ENCODE peak calls at places on chromosomes 13 and 19, in six cellular contexts. One of them, this sample, is unnamed.
A peak's percentile ranks its signal among the peaks of the same experiment; 100 is the strongest.

GRCh38 chr13:97359181-97360057 is 74.5 kb upstream of the RAP2A start:
- DNase-seq in tibial artery: peak; percentile 48
- DNase-seq in colonic mucosa: peak; percentile 65
- DNase-seq in PC-9: peak; percentile 43
- DNase-seq in GM10248: peak; percentile 37
- DNase-seq in omental fat pad: no peak
- DNase-seq in this sample: no peak

GRCh38 chr13:99314640-99315176 is 7.5 kb upstream of the GPR183 start:
- DNase-seq in tibial artery: no peak
- DNase-seq in colonic mucosa: no peak
- DNase-seq in PC-9: no peak
- DNase-seq in GM10248: no peak
- DNase-seq in omental fat pad: no peak
- DNase-seq in this sample: no peak

GRCh38 chr13:97298816-97299215 is 76.7 kb downstream of the MBNL2 start:
- DNase-seq in tibial artery: no peak
- DNase-seq in colonic mucosa: no peak
- DNase-seq in PC-9: no peak
- DNase-seq in GM10248: no peak
- DNase-seq in omental fat pad: no peak
- DNase-seq in this sample: no peak

GRCh38 chr13:90444232-90444631 is 903.3 kb upstream of the MIR17HG start:
- DNase-seq in tibial artery: no peak
- DNase-seq in colonic mucosa: no peak
- DNase-seq in PC-9: no peak
- DNase-seq in GM10248: no peak
- DNase-seq in omental fat pad: no peak
- DNase-seq in this sample: no peak

GRCh38 chr13:21348771-21349170 is 110.3 kb downstream of the ZDHHC20 start:
- DNase-seq in tibial artery: no peak
- DNase-seq in colonic mucosa: no peak
- DNase-seq in PC-9: no peak
- DNase-seq in GM10248: no peak
- DNase-seq in omental fat pad: no peak
- DNase-seq in this sample: no peak

GRCh38 chr13:88031980-88032562 is 360.9 kb downstream of the SLITRK5 start:
- DNase-seq in tibial artery: no peak
- DNase-seq in colonic mucosa: no peak
- DNase-seq in PC-9: no peak
- DNase-seq in GM10248: no peak
- DNase-seq in omental fat pad: no peak
- DNase-seq in this sample: no peak

GRCh38 chr13:98476538-98476966 is 100.4 kb downstream of the STK24 start:
- DNase-seq in tibial artery: peak; percentile 57
- DNase-seq in colonic mucosa: no peak
- DNase-seq in PC-9: peak; percentile 80
- DNase-seq in GM10248: peak; percentile 92
- DNase-seq in omental fat pad: no peak
- DNase-seq in this sample: peak; percentile 58

GRCh38 chr13:33080962-33081655 is 64.9 kb downstream of the KL start:
- DNase-seq in tibial artery: no peak
- DNase-seq in colonic mucosa: no peak
- DNase-seq in PC-9: no peak
- DNase-seq in GM10248: no peak
- DNase-seq in omental fat pad: no peak
- DNase-seq in this sample: no peak

GRCh38 chr19:19997656-19998268 is 41.5 kb downstream of the ZNF682 start:
- DNase-seq in tibial artery: no peak
- DNase-seq in colonic mucosa: no peak
- DNase-seq in PC-9: peak; percentile 2
- DNase-seq in GM10248: no peak
- DNase-seq in omental fat pad: peak; percentile 27
- DNase-seq in this sample: peak; percentile 24

GRCh38 chr19:7869453-7869909 is 4.7 kb downstream of the PRR36 start:
- DNase-seq in tibial artery: no peak
- DNase-seq in colonic mucosa: peak; percentile 82
- DNase-seq in PC-9: peak; percentile 89
- DNase-seq in GM10248: peak; percentile 84
- DNase-seq in omental fat pad: no peak
- DNase-seq in this sample: peak; percentile 84

GRCh38 chr19:56543776-56544175 is 5.0 kb downstream of the ZFP28 start:
- DNase-seq in tibial artery: no peak
- DNase-seq in colonic mucosa: no peak
- DNase-seq in PC-9: no peak
- DNase-seq in GM10248: no peak
- DNase-seq in omental fat pad: no peak
- DNase-seq in this sample: no peak

DNA sequence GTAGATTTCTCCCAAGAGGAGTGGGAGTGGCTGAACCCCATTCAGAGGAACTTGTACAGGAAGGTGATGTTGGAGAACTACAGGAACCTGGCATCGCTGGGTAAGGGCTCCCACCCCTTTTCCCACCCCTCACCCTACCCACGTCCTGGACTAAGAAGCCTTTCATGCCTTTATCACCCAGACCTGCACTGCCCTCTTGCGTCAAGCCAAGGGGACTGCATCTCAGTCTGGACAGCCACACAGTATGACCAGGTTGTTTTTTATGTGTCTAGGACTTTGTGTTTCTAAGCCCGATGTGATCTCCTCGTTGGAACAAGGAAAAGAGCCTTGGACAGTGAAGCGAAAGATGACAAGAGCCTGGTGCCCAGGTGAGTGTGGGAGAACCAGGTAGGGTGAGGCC is 8.8 kb downstream of the ZFP28 start:
- DNase-seq in tibial artery: no peak
- DNase-seq in colonic mucosa: no peak
- DNase-seq in PC-9: no peak
- DNase-seq in GM10248: no peak
- DNase-seq in omental fat pad: no peak
- DNase-seq in this sample: no peak
- TF ChIP-seq CTCF in tibial artery: no peak
- TF ChIP-seq CTCF in colonic mucosa: no peak
- TF ChIP-seq CTCF in PC-9: no peak
- TF ChIP-seq CTCF in GM10248: no peak
- TF ChIP-seq CTCF in omental fat pad: no peak
- TF ChIP-seq CTCF in this sample: no peak

GRCh38 chr13:95659500-95659899 is 15.0 kb upstream of the DZIP1 start:
- DNase-seq in tibial artery: no peak
- DNase-seq in colonic mucosa: no peak
- DNase-seq in PC-9: no peak
- DNase-seq in GM10248: no peak
- DNase-seq in omental fat pad: no peak
- DNase-seq in this sample: no peak

GRCh38 chr13:95656386-95657015 is 12.0 kb upstream of the DZIP1 start:
- DNase-seq in tibial artery: no peak
- DNase-seq in colonic mucosa: no peak
- DNase-seq in PC-9: no peak
- DNase-seq in GM10248: no peak
- DNase-seq in omental fat pad: no peak
- DNase-seq in this sample: no peak

DNA sequence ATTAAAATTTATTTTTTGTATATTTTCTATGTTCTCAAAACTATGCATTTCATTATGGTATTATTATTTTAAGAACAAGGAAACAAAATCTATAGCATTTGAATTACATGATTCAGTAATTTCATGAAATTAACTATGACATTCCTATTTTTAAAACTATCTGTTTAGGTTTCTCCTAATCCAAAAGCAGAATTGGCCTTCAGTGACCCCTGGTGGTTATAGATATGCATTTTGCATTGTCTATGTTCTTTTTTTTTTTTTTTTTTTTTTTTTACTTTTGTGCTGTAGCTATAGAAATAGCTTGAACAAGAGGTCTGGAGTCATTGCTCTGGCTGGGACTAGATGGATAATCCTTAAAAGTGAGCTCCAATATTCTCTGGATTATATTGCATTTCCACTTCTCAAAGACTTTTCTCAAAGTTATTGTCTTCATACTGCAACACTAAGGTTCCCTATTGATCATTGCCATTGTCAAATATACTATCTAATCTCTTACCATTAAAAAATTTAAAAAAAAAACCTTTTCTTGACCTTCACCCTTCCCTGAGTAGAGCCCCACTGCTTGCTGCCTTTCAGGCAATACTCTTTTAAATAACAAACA is 15.9 kb upstream of the DNAJC3 start:
- DNase-seq in tibial artery: no peak
- DNase-seq in colonic mucosa: no peak
- DNase-seq in PC-9: no peak
- DNase-seq in GM10248: peak; percentile 27
- DNase-seq in omental fat pad: no peak
- DNase-seq in this sample: no peak
- TF ChIP-seq CTCF in tibial artery: no peak
- TF ChIP-seq CTCF in colonic mucosa: peak; percentile 60
- TF ChIP-seq CTCF in PC-9: peak; percentile 86
- TF ChIP-seq CTCF in GM10248: peak; percentile 49
- TF ChIP-seq CTCF in omental fat pad: no peak
- TF ChIP-seq CTCF in this sample: peak; percentile 74

GRCh38 chr13:36088001-36088400 is 43.2 kb downstream of the DCLK1 start:
- DNase-seq in tibial artery: no peak
- DNase-seq in colonic mucosa: no peak
- DNase-seq in PC-9: peak; percentile 1
- DNase-seq in GM10248: no peak
- DNase-seq in omental fat pad: no peak
- DNase-seq in this sample: no peak
- TF ChIP-seq CTCF in tibial artery: no peak
- TF ChIP-seq CTCF in colonic mucosa: no peak
- TF ChIP-seq CTCF in PC-9: peak; percentile 19
- TF ChIP-seq CTCF in GM10248: no peak
- TF ChIP-seq CTCF in omental fat pad: no peak
- TF ChIP-seq CTCF in this sample: no peak

DNA sequence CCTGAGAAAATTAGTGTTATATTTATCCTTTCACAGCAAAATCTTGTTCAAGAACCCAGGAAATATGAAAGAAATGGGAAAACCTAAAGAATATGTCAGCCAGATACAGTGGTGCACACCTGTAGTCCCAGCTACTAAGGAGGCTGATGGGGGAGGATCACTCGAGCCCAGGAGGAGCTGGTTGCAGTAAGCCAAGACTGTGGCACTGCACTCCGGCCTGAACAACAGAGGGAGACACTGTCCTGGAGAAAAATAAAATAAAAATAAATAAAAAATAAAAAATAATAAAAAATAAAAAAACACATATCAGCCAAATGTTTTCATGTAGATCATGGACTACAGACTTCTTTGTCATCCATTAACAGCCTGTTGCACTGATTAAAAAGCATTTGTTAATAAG is 244.8 kb upstream of the KLHL1 start:
- DNase-seq in tibial artery: no peak
- DNase-seq in colonic mucosa: no peak
- DNase-seq in PC-9: no peak
- DNase-seq in GM10248: no peak
- DNase-seq in omental fat pad: no peak
- DNase-seq in this sample: no peak
- TF ChIP-seq CTCF in tibial artery: no peak
- TF ChIP-seq CTCF in colonic mucosa: no peak
- TF ChIP-seq CTCF in PC-9: no peak
- TF ChIP-seq CTCF in GM10248: no peak
- TF ChIP-seq CTCF in omental fat pad: no peak
- TF ChIP-seq CTCF in this sample: no peak

GRCh38 chr19:13149628-13150186 is 468 bp downstream of the STX10 start:
- DNase-seq in tibial artery: no peak
- DNase-seq in colonic mucosa: no peak
- DNase-seq in PC-9: peak; percentile 39
- DNase-seq in GM10248: no peak
- DNase-seq in omental fat pad: no peak
- DNase-seq in this sample: peak; percentile 39
- TF ChIP-seq CTCF in tibial artery: no peak
- TF ChIP-seq CTCF in colonic mucosa: no peak
- TF ChIP-seq CTCF in PC-9: no peak
- TF ChIP-seq CTCF in GM10248: no peak
- TF ChIP-seq CTCF in omental fat pad: no peak
- TF ChIP-seq CTCF in this sample: no peak

DNA sequence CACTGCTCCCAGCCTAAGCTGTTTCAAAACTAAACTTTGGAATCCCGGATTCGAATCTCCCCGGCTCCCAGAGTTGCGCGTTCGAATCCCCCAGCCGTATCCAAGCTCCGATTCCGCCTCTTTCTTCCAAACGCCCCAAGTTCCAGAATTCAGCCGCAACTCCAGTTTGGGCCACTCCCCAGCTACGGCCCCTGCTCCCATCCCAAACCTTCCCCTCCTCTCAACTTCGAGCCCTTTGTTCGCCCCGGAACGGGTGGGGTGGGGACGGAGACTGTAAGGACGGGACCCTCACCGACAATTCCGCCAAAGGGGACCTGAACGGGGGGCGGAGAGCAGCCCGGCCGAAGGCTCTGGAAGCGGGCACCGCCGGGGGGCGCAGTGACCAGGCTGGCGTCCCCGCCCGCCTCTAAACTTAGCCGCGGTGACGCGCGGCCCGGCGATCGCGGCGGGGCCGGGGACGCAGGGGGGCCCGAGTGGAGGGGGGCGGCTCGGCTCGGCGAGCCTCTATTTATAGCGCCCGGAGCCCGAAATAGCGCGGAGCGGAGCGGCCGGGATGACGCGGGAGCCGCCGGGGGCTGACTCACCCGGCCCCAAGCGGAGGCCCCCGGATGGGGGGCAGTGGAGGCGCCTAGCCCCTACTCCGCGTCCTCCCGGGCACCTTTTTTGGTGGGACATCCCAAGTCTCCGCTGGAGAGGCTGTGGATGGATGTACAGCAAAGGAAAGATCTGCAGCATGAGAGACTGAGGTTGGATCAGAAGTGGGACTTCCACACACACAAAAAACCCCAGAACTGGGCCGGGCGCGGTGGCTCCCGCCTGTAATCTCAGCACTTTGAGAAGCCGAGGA is 4.9 kb upstream of the ERCC1 start:
- DNase-seq in tibial artery: peak; percentile 57
- DNase-seq in colonic mucosa: no peak
- DNase-seq in PC-9: no peak
- DNase-seq in GM10248: no peak
- DNase-seq in omental fat pad: no peak
- DNase-seq in this sample: peak; percentile 52
- TF ChIP-seq CTCF in tibial artery: peak; percentile 50
- TF ChIP-seq CTCF in colonic mucosa: no peak
- TF ChIP-seq CTCF in PC-9: no peak
- TF ChIP-seq CTCF in GM10248: peak; percentile 41
- TF ChIP-seq CTCF in omental fat pad: no peak
- TF ChIP-seq CTCF in this sample: peak; percentile 28

DNA sequence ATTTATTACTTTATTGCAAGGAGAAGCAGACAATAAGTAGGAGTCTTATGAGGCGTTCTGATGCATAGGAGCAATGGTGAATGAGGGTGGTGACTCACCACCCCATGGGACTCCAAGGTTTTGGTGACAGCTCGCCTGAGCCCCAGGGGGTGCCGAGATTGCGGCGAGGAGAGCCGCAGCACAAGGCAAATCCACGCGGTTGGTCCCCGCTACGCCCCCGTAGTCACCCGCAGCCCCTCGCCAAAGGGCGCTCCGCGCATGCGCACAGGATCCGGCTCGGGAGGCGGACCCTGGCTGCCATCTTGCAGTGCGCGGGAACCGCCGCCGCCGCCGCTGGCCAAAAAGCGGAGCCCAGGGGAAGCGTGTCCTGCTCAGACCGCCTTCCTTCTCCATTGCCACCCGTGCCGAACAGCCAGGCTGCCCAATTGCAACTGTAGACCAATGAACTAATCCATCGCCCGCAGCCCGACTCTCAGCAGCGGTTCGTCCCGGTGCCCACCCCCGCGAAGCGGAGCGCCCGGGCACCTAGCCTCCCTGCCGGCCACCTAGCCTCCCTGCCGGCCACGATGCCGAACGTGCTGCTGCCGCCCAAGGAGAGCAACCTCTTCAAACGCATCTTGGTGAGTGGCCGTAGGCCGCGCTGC is at the start of gene NAA16:
- DNase-seq in tibial artery: peak; percentile 87
- DNase-seq in colonic mucosa: peak; percentile 88
- DNase-seq in PC-9: peak; percentile 85
- DNase-seq in GM10248: peak; percentile 97
- DNase-seq in omental fat pad: peak; percentile 78
- DNase-seq in this sample: peak; percentile 93
- TF ChIP-seq CTCF in tibial artery: peak; percentile 17
- TF ChIP-seq CTCF in colonic mucosa: no peak
- TF ChIP-seq CTCF in PC-9: no peak
- TF ChIP-seq CTCF in GM10248: no peak
- TF ChIP-seq CTCF in omental fat pad: no peak
- TF ChIP-seq CTCF in this sample: no peak

This sample was measured in natural killer cell.